ENCODE peak calls at places on chromosomes 11 and 22, in four cellular contexts. W, Y, T and E are unnamed samples.

GRCh38 chr11:111762981-111763643 is 3.1 kb downstream of the PPP2R1B start:
- DNase-seq in W (no peak), Y (no peak), T (no peak), E (no peak)

GRCh38 chr11:40293655-40294342 is 1165.7 kb downstream of the LRRC4C start:
- DNase-seq in W (peak), Y (peak), T (peak), E (peak)

GRCh38 chr11:121613724-121614123 is 161.0 kb upstream of the SORL1-AS1 start:
- DNase-seq in W (no peak), Y (no peak), T (no peak), E (no peak)

GRCh38 chr22:48137640-48138039 is 1375.2 kb downstream of the TBC1D22A start:
- DNase-seq in W (no peak), Y (no peak), T (no peak), E (no peak)

GRCh38 chr11:37632748-37633147 is 1034.7 kb upstream of the RAG2 start:
- DNase-seq in W (no peak), Y (no peak), T (no peak), E (no peak)

GRCh38 chr11:5929984-5930383 is 12.1 kb upstream of the OR56A3 start:
- DNase-seq in W (no peak), Y (no peak), T (no peak), E (no peak)

GRCh38 chr22:19986011-19986409 is 30.6 kb downstream of the ARVCF start:
- DNase-seq in W (no peak), Y (no peak), T (no peak), E (no peak)

GRCh38 chr11:13126430-13126829 is 117.3 kb downstream of the RASSF10 start:
- DNase-seq in W (no peak), Y (no peak), T (no peak), E (no peak)

GRCh38 chr11:26219506-26220117 is 112.3 kb upstream of the ANO3 start:
- DNase-seq in W (no peak), Y (no peak), T (no peak), E (no peak)

GRCh38 chr11:78045851-78046485 is 17.7 kb upstream of the THRSP start:
- DNase-seq in W (peak), Y (no peak), T (peak), E (peak)

GRCh38 chr11:96213500-96213899 is 129.5 kb downstream of the MAML2 start:
- DNase-seq in W (no peak), Y (no peak), T (no peak), E (no peak)

GRCh38 chr11:60288531-60288930 is 8.1 kb downstream of the MS4A4A start:
- DNase-seq in W (no peak), Y (no peak), T (no peak), E (no peak)

GRCh38 chr11:120248551-120249278 is 8.8 kb downstream of the POU2F3 start:
- DNase-seq in W (no peak), Y (peak), T (no peak), E (no peak)

GRCh38 chr11:48148749-48149148 is 67.9 kb upstream of the OR4B1 start:
- DNase-seq in W (no peak), Y (no peak), T (no peak), E (no peak)

GRCh38 chr11:88146106-88146505 is 29.1 kb downstream of the RAB38 start:
- DNase-seq in W (no peak), Y (no peak), T (no peak), E (no peak)

GRCh38 chr11:118343981-118344521 is at the start of gene CD3G:
- DNase-seq in W (no peak), Y (no peak), T (no peak), E (no peak)

GRCh38 chr11:105070221-105070789 is 25.2 kb upstream of the CARD16 start:
- DNase-seq in W (no peak), Y (no peak), T (no peak), E (no peak)

GRCh38 chr11:77789061-77789730 is 31.3 kb downstream of the RSF1 start:
- DNase-seq in W (no peak), Y (no peak), T (no peak), E (no peak)

GRCh38 chr11:123246749-123247497 is 51.9 kb upstream of the CLMP start:
- DNase-seq in W (peak), Y (no peak), T (peak), E (peak)

GRCh38 chr22:46515208-46516111 is 22.0 kb downstream of the CELSR1 start:
- DNase-seq in W (peak), Y (no peak), T (no peak), E (no peak)

GRCh38 chr11:6862961-6863360 is at the start of gene OR10A2:
- DNase-seq in W (no peak), Y (no peak), T (no peak), E (no peak)

GRCh38 chr11:87754685-87755084 is 420.6 kb downstream of the RAB38 start:
- DNase-seq in W (no peak), Y (no peak), T (no peak), E (no peak)

GRCh38 chr11:69649576-69649900 is 8.6 kb downstream of the CCND1 start:
- DNase-seq in W (no peak), Y (no peak), T (no peak), E (no peak)

GRCh38 chr11:42631223-42631843 is 680.5 kb upstream of the API5 start:
- DNase-seq in W (peak), Y (no peak), T (no peak), E (no peak)

GRCh38 chr22:23622634-23623033 is 9.5 kb downstream of the DRICH1 start:
- DNase-seq in W (no peak), Y (no peak), T (no peak), E (no peak)

GRCh38 chr22:37018815-37019308 is 385 bp downstream of the TST start:
- DNase-seq in W (peak), Y (no peak), T (no peak), E (no peak)

GRCh38 chr22:21032037-21032842 is at the start of gene SLC7A4:
- DNase-seq in W (peak), Y (no peak), T (no peak), E (no peak)

GRCh38 chr11:102447193-102447592 is 5.4 kb downstream of the TMEM123 start:
- DNase-seq in W (no peak), Y (no peak), T (no peak), E (no peak)

GRCh38 chr11:102446606-102447005 is 6.0 kb downstream of the TMEM123 start:
- DNase-seq in W (no peak), Y (no peak), T (no peak), E (no peak)

GRCh38 chr11:102449651-102450570 is 2.7 kb downstream of the TMEM123 start:
- DNase-seq in W (no peak), Y (no peak), T (no peak), E (no peak)

GRCh38 chr11:102447941-102448868 is 4.4 kb downstream of the TMEM123 start:
- DNase-seq in W (no peak), Y (no peak), T (no peak), E (no peak)

DNA sequence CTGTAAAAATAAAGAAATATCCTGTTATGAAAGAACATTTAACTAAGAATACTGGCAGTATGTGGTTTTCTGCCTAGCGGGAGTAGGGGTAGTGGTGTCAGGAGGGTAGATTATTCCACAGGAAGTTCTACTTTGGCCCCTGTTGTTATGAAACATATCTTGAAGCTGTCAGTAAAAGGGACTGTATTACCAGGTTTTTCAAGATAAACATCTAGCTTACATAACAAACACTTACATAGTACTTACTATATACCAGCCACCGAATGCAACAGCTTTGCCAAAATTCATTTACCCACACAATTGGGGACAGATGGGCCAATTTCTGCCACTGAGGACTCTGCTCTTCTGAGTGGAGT is 3.7 kb downstream of the TMEM123 start:
- DNase-seq in W (no peak), Y (no peak), T (no peak), E (no peak)
- TF ChIP-seq TAF1 in W (no peak), Y (no peak), T (no peak), E (no peak)

GRCh38 chr11:9089636-9090035 is 1.8 kb downstream of the SCUBE2 start:
- DNase-seq in W (peak), Y (no peak), T (no peak), E (no peak)

GRCh38 chr11:9089061-9089460 is 2.3 kb downstream of the SCUBE2 start:
- DNase-seq in W (no peak), Y (no peak), T (no peak), E (no peak)

GRCh38 chr11:9092085-9092484 is 686 bp upstream of the SCUBE2 start:
- DNase-seq in W (no peak), Y (no peak), T (no peak), E (no peak)

GRCh38 chr11:9091044-9091936 is at the start of gene SCUBE2:
- DNase-seq in W (peak), Y (no peak), T (peak), E (peak)

GRCh38 chr11:9090488-9091043 is 833 bp downstream of the SCUBE2 start:
- DNase-seq in W (peak), Y (no peak), T (no peak), E (no peak)
- TF ChIP-seq TAF1 in W (no peak), Y (no peak), T (no peak), E (no peak)

DNA sequence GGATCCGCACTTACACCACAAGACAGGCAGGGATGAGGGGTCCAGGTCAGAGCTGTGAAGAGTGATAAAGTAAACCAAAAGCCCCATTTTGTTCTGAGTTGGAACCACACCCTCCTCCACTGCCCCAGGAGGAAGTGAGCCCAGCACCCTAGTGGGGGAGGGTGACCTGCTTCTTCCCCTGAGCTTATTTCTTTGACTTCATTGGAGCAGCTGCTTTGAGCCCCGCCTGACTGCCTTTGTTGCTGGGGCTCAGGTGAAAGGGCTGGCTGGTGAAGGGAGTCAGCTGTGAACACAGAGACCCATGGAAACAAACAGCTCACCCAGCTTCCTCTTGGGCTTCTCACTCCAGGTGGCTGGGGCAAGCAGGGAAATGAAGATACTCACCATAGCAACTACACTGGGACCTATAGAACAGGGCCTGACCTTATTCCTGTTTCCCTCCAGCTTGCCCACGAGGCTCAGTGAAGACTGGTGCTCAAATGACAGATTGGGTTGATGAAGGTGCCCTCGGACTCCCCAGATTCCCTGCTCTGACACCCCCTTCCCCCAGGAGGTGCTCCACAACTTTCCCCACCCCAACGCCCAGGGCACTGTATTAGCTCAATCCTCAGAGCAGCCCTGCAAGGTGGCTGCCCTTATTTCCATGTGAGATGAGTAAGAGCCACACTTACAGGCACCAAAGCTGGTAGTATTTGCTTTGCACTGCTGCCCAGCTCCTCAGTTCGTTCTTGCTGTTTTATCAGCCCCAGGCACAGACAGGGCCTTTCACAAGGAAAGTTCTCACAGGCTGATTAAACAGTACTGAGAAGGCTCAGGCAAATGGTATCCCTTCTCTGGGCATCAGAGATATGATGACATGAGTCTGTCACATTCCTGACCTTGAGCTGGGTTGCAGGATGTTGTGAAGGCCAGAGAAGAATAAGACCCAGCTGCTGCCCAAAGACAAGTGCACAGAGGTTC is 2.4 kb downstream of the UCP2 start:
- DNase-seq in W (no peak), Y (peak), T (peak), E (peak)
- TF ChIP-seq TAF1 in W (no peak), Y (peak), T (no peak), E (peak)

GRCh38 chr11:34490304-34490703 is 23.3 kb downstream of the ELF5 start:
- DNase-seq in W (no peak), Y (no peak), T (no peak), E (no peak)

GRCh38 chr11:34493468-34493867 is 20.1 kb downstream of the ELF5 start:
- DNase-seq in W (no peak), Y (no peak), T (no peak), E (no peak)

GRCh38 chr11:34493926-34494595 is 19.5 kb downstream of the ELF5 start:
- DNase-seq in W (no peak), Y (no peak), T (no peak), E (no peak)

GRCh38 chr11:34495239-34495723 is 18.3 kb downstream of the ELF5 start:
- DNase-seq in W (no peak), Y (no peak), T (no peak), E (no peak)

DNA sequence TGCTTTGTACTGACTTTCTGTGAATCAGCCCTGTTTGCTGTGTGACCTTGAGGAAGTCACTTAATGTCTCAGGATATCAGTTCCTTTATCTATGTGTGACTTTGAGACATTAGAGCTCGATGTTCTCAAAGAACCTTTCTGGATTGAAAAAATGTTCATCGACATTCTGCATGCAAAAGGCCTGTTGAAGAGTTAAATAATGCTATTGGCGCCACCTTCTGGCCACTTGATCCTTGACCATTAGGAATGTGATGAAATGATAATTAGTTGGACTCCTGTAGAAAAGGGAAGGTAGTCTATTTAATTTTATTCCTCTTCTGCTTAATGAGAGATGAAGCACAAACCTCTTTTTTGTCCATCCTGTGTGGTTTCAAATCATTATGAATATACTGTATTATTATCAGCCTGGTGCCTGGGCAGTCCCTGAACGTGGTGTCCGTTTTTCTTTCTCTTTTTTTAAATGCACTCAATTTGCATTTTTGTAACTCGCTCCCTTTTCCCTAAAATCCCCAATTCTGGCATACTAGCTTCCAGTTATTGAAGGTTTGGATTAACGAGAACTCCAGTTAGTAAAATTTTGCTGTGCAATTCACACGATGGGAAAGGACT is 20.7 kb downstream of the ELF5 start:
- DNase-seq in W (peak), Y (no peak), T (peak), E (peak)
- TF ChIP-seq TAF1 in W (no peak), Y (no peak), T (no peak), E (no peak)

GRCh38 chr11:133928628-133929059 is 28.1 kb downstream of the IGSF9B start:
- DNase-seq in W (peak), Y (no peak), T (no peak), E (no peak)
- TF ChIP-seq TAF1 in W (no peak), Y (no peak), T (no peak), E (no peak)

GRCh38 chr11:94794287-94795168 is 26.4 kb downstream of the AMOTL1 start:
- DNase-seq in W (peak), Y (no peak), T (no peak), E (no peak)
- TF ChIP-seq TAF1 in W (peak), Y (no peak), T (no peak), E (no peak)

GRCh38 chr11:108093128-108093904 is 28.1 kb upstream of the ACAT1 start:
- DNase-seq in W (no peak), Y (no peak), T (no peak), E (no peak)
- TF ChIP-seq TAF1 in W (no peak), Y (no peak), T (no peak), E (no peak)